ENCODE peak calls at places on chromosomes 3 and 15, in nine cellular contexts. Q is stomach, D is breast epithelium, V is K562, N is vagina, F is HCT116, A is spleen, R is suprapubic skin, P is GM12878. O is an unnamed sample.

GRCh38 chr3:74001481-74001880 is 376.7 kb upstream of the PDZRN3 start:
- DNase-seq in Q (no peak), D (no peak), V (no peak), N (no peak), F (no peak), A (no peak), R (no peak), P (no peak), O (no peak)

GRCh38 chr3:99473321-99473751 is 165.1 kb upstream of the COL8A1 start:
- DNase-seq in Q (no peak), D (no peak), V (no peak), N (no peak), F (no peak), A (no peak), R (no peak), P (no peak), O (no peak)

GRCh38 chr15:47750030-47750739 is 32.9 kb downstream of the SEMA6D start:
- DNase-seq in Q (no peak), D (no peak), V (no peak), N (no peak), F (no peak), A (no peak), R (no peak), P (no peak), O (no peak)

GRCh38 chr3:135440233-135440632 is 525.3 kb upstream of the PPP2R3A start:
- DNase-seq in Q (no peak), D (no peak), V (no peak), N (no peak), F (no peak), A (no peak), R (no peak), P (no peak), O (no peak)

GRCh38 chr15:64067564-64068030 is 21.3 kb upstream of the DAPK2 start:
- DNase-seq in Q (peak; percentile 72), D (peak; percentile 37), V (peak; percentile 67), N (no peak), F (no peak), A (peak; percentile 76), R (peak; percentile 84), P (peak; percentile 40), O (no peak)

GRCh38 chr3:71724584-71725278 is 471 bp downstream of the EIF4E3 start:
- DNase-seq in Q (peak; percentile 43), D (no peak), V (no peak), N (no peak), F (no peak), A (peak; percentile 91), R (peak; percentile 73), P (no peak), O (peak; percentile 34)

GRCh38 chr3:45969953-45970352 is 25.7 kb downstream of the FYCO1 start:
- DNase-seq in Q (no peak), D (no peak), V (no peak), N (no peak), F (no peak), A (no peak), R (no peak), P (no peak), O (no peak)

GRCh38 chr3:150286390-150287147 is 121.5 kb upstream of the TSC22D2 start:
- DNase-seq in Q (no peak), D (no peak), V (peak; percentile 63), N (no peak), F (peak; percentile 66), A (no peak), R (no peak), P (peak; percentile 15), O (peak; percentile 5)

GRCh38 chr15:100712226-100712625 is 109.8 kb downstream of the ASB7 start:
- DNase-seq in Q (no peak), D (peak; percentile 29), V (no peak), N (peak; percentile 86), F (no peak), A (peak; percentile 46), R (peak; percentile 59), P (no peak), O (no peak)

GRCh38 chr15:90101969-90102890 is at the start of gene IDH2:
- DNase-seq in Q (peak; percentile 88), D (peak; percentile 59), V (peak; percentile 98), N (no peak), F (peak; percentile 38), A (peak; percentile 96), R (no peak), P (no peak), O (peak; percentile 89)

GRCh38 chr15:62135532-62136134 is 29.5 kb downstream of the C2CD4B start:
- DNase-seq in Q (peak; percentile 50), D (no peak), V (no peak), N (no peak), F (no peak), A (no peak), R (no peak), P (no peak), O (no peak)
- TF ChIP-seq POLR2AphosphoS5 in Q (no peak), D (no peak), V (no peak), N (no peak), F (no peak), A (no peak), R (no peak), P (no peak), O (no peak)

GRCh38 chr3:4985330-4986174 is 6.3 kb downstream of the BHLHE40 start:
- DNase-seq in Q (no peak), D (peak; percentile 90), V (no peak), N (no peak), F (peak; percentile 77), A (no peak), R (no peak), P (no peak), O (no peak)

GRCh38 chr3:4982773-4983738 is 3.8 kb downstream of the BHLHE40 start:
- DNase-seq in Q (no peak), D (no peak), V (no peak), N (no peak), F (no peak), A (no peak), R (no peak), P (no peak), O (no peak)

GRCh38 chr3:4981688-4982494 is 2.7 kb downstream of the BHLHE40 start:
- DNase-seq in Q (no peak), D (peak; percentile 48), V (no peak), N (no peak), F (no peak), A (no peak), R (no peak), P (no peak), O (no peak)

GRCh38 chr3:4984511-4984864 is 5.3 kb downstream of the BHLHE40 start:
- DNase-seq in Q (no peak), D (no peak), V (no peak), N (no peak), F (no peak), A (no peak), R (no peak), P (no peak), O (no peak)

GRCh38 chr3:4983739-4984510 is 4.7 kb downstream of the BHLHE40 start:
- DNase-seq in Q (peak; percentile 61), D (no peak), V (peak; percentile 54), N (no peak), F (peak; percentile 73), A (peak; percentile 84), R (peak; percentile 86), P (peak; percentile 95), O (no peak)
- TF ChIP-seq POLR2A in Q (no peak), D (no peak), V (peak; percentile 69), N (no peak), F (no peak), A (no peak), R (no peak), P (peak; percentile 92), O (peak; percentile 95)

GRCh38 chr15:99096173-99096893 is 8.5 kb upstream of the SYNM start:
- DNase-seq in Q (no peak), D (no peak), V (no peak), N (no peak), F (no peak), A (no peak), R (peak; percentile 33), P (no peak), O (no peak)

GRCh38 chr15:99097441-99098410 is 7.2 kb upstream of the SYNM start:
- DNase-seq in Q (no peak), D (no peak), V (no peak), N (no peak), F (no peak), A (no peak), R (no peak), P (no peak), O (no peak)

GRCh38 chr15:99095626-99096025 is 9.3 kb upstream of the SYNM start:
- DNase-seq in Q (no peak), D (no peak), V (no peak), N (no peak), F (no peak), A (no peak), R (no peak), P (no peak), O (no peak)

GRCh38 chr15:99098426-99098825 is 6.5 kb upstream of the SYNM start:
- DNase-seq in Q (no peak), D (no peak), V (no peak), N (no peak), F (no peak), A (no peak), R (no peak), P (no peak), O (no peak)

DNA sequence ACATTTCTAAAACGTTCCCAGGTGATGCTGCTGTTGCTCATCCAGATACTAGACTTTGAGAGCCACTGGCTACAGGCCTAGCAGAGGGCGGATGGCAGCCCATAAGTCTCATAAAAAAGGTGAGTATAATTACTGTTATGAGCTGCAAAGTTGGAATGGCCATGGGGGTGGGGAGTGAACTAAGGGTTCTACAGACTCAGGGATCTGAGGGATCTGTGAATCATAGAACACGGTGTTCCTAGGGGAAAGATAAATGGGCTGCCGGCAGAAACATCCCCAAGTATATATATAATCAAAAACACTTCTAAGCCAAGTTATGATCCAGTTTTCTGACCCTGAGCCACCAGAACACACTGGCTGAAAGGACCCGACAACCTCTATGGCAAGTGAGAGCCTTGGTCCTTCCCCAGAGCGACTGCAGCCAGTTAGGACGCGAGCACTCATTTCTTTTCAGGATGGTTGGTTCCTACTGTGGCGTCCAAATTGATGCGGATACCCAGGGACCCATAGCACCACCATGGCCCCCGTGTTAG is 7.9 kb upstream of the SYNM start:
- DNase-seq in Q (no peak), D (no peak), V (no peak), N (no peak), F (no peak), A (no peak), R (no peak), P (no peak), O (no peak)
- TF ChIP-seq POLR2AphosphoS5 in Q (no peak), D (no peak), V (no peak), N (no peak), F (no peak), A (no peak), R (no peak), P (no peak), O (no peak)

DNA sequence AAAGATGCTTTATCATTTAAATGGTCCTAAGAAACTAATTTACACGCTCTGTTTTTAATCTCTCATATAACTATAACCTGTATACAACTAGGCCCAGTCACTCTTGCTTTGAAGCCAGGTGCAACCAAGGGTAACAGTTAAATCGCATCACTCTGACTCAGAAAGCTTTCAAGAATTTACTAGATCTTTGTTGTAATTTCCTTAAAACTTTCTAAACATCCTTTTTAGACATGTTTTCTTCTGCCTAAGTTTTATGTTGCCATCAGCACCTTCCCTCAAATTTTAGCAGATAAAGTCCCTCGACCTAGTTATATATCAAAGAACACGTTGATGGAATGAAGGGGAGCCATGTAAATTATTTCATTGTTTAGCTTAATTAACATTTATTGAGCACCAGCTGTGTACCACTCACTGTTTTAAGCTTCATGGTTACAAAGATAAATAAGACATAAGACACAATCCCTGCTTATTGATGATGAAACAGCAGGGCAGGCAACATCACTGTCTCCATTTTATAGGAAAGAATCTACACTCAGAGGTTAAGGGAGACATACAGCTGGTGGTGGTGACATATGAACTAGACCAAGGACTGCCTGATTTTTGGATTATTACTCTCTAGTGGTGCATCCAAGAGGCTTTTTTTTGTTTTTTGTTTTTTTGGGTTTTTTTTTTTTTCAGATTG is 101.0 kb downstream of the CD200R1L start:
- DNase-seq in Q (no peak), D (no peak), V (no peak), N (no peak), F (no peak), A (no peak), R (no peak), P (no peak), O (no peak)
- TF ChIP-seq POLR2A in Q (no peak), D (no peak), V (no peak), N (no peak), F (no peak), A (no peak), R (no peak), P (no peak), O (no peak)

O was measured in GM12892.